ENCODE peak calls at places on chromosomes 7 and 10, in seven cellular contexts. One of them, this sample, is unnamed.

GRCh38 chr7:26624431-26624830 is 240.0 kb downstream of the SKAP2 start:
- DNase-seq in hepatic stellate cell: no peak
- DNase-seq in AG09319: no peak
- DNase-seq in activated CD8-positive, alpha-beta memory T cell treated with anti-CD3 and anti-CD28 coated beads for 48 hours: no peak
- DNase-seq in activated B cell treated with CpG ODN at 0.5 μM for 24 hours: no peak
- DNase-seq in AG08396: no peak
- DNase-seq in HEK293T: no peak
- DNase-seq in this sample: no peak

GRCh38 chr10:110746254-110746826 is 102.2 kb downstream of the RBM20 start:
- DNase-seq in hepatic stellate cell: peak
- DNase-seq in AG09319: peak
- DNase-seq in activated CD8-positive, alpha-beta memory T cell treated with anti-CD3 and anti-CD28 coated beads for 48 hours: no peak
- DNase-seq in activated B cell treated with CpG ODN at 0.5 μM for 24 hours: peak
- DNase-seq in AG08396: peak
- DNase-seq in HEK293T: peak
- DNase-seq in this sample: peak

GRCh38 chr7:131076032-131076431 is 251.6 kb upstream of the MKLN1 start:
- DNase-seq in hepatic stellate cell: peak
- DNase-seq in AG09319: no peak
- DNase-seq in activated CD8-positive, alpha-beta memory T cell treated with anti-CD3 and anti-CD28 coated beads for 48 hours: no peak
- DNase-seq in activated B cell treated with CpG ODN at 0.5 μM for 24 hours: no peak
- DNase-seq in AG08396: peak
- DNase-seq in HEK293T: no peak
- DNase-seq in this sample: no peak

GRCh38 chr10:80611481-80611880 is 73.8 kb downstream of the SH2D4B start:
- DNase-seq in hepatic stellate cell: no peak
- DNase-seq in AG09319: no peak
- DNase-seq in activated CD8-positive, alpha-beta memory T cell treated with anti-CD3 and anti-CD28 coated beads for 48 hours: no peak
- DNase-seq in activated B cell treated with CpG ODN at 0.5 μM for 24 hours: no peak
- DNase-seq in AG08396: no peak
- DNase-seq in HEK293T: no peak
- DNase-seq in this sample: no peak

GRCh38 chr7:128777156-128778123 is 1.8 kb upstream of the OPN1SW start:
- DNase-seq in hepatic stellate cell: no peak
- DNase-seq in AG09319: no peak
- DNase-seq in activated CD8-positive, alpha-beta memory T cell treated with anti-CD3 and anti-CD28 coated beads for 48 hours: no peak
- DNase-seq in activated B cell treated with CpG ODN at 0.5 μM for 24 hours: no peak
- DNase-seq in AG08396: no peak
- DNase-seq in HEK293T: no peak
- DNase-seq in this sample: no peak

GRCh38 chr7:69599879-69600764 is 1.8 kb downstream of the AUTS2 start:
- DNase-seq in hepatic stellate cell: no peak
- DNase-seq in AG09319: no peak
- DNase-seq in activated CD8-positive, alpha-beta memory T cell treated with anti-CD3 and anti-CD28 coated beads for 48 hours: no peak
- DNase-seq in activated B cell treated with CpG ODN at 0.5 μM for 24 hours: peak
- DNase-seq in AG08396: peak
- DNase-seq in HEK293T: no peak
- DNase-seq in this sample: no peak

GRCh38 chr7:105838273-105839141 is 37.9 kb downstream of the ATXN7L1 start:
- DNase-seq in hepatic stellate cell: peak
- DNase-seq in AG09319: no peak
- DNase-seq in activated CD8-positive, alpha-beta memory T cell treated with anti-CD3 and anti-CD28 coated beads for 48 hours: no peak
- DNase-seq in activated B cell treated with CpG ODN at 0.5 μM for 24 hours: no peak
- DNase-seq in AG08396: peak
- DNase-seq in HEK293T: no peak
- DNase-seq in this sample: no peak

GRCh38 chr7:43906327-43907010 is at the start of gene URGCP:
- DNase-seq in hepatic stellate cell: peak
- DNase-seq in AG09319: no peak
- DNase-seq in activated CD8-positive, alpha-beta memory T cell treated with anti-CD3 and anti-CD28 coated beads for 48 hours: peak
- DNase-seq in activated B cell treated with CpG ODN at 0.5 μM for 24 hours: peak
- DNase-seq in AG08396: peak
- DNase-seq in HEK293T: peak
- DNase-seq in this sample: no peak

GRCh38 chr7:40808409-40808942 is 673.7 kb downstream of the SUGCT start:
- DNase-seq in hepatic stellate cell: peak
- DNase-seq in AG09319: peak
- DNase-seq in activated CD8-positive, alpha-beta memory T cell treated with anti-CD3 and anti-CD28 coated beads for 48 hours: no peak
- DNase-seq in activated B cell treated with CpG ODN at 0.5 μM for 24 hours: no peak
- DNase-seq in AG08396: peak
- DNase-seq in HEK293T: no peak
- DNase-seq in this sample: no peak

GRCh38 chr7:128210590-128211570 is 30.2 kb upstream of the LEP start:
- DNase-seq in hepatic stellate cell: no peak
- DNase-seq in AG09319: no peak
- DNase-seq in activated CD8-positive, alpha-beta memory T cell treated with anti-CD3 and anti-CD28 coated beads for 48 hours: no peak
- DNase-seq in activated B cell treated with CpG ODN at 0.5 μM for 24 hours: no peak
- DNase-seq in AG08396: no peak
- DNase-seq in HEK293T: no peak
- DNase-seq in this sample: no peak

GRCh38 chr10:73439055-73439454 is 5.7 kb upstream of the MSS51 start:
- DNase-seq in hepatic stellate cell: peak
- DNase-seq in AG09319: no peak
- DNase-seq in activated CD8-positive, alpha-beta memory T cell treated with anti-CD3 and anti-CD28 coated beads for 48 hours: no peak
- DNase-seq in activated B cell treated with CpG ODN at 0.5 μM for 24 hours: no peak
- DNase-seq in AG08396: peak
- DNase-seq in HEK293T: no peak
- DNase-seq in this sample: no peak

GRCh38 chr10:21733710-21734109 is 199.7 kb downstream of the MLLT10 start:
- DNase-seq in hepatic stellate cell: no peak
- DNase-seq in AG09319: no peak
- DNase-seq in activated CD8-positive, alpha-beta memory T cell treated with anti-CD3 and anti-CD28 coated beads for 48 hours: no peak
- DNase-seq in activated B cell treated with CpG ODN at 0.5 μM for 24 hours: no peak
- DNase-seq in AG08396: no peak
- DNase-seq in HEK293T: no peak
- DNase-seq in this sample: no peak

GRCh38 chr10:83991986-83992753 is 147.1 kb upstream of the GHITM start:
- DNase-seq in hepatic stellate cell: peak
- DNase-seq in AG09319: no peak
- DNase-seq in activated CD8-positive, alpha-beta memory T cell treated with anti-CD3 and anti-CD28 coated beads for 48 hours: no peak
- DNase-seq in activated B cell treated with CpG ODN at 0.5 μM for 24 hours: no peak
- DNase-seq in AG08396: no peak
- DNase-seq in HEK293T: peak
- DNase-seq in this sample: no peak

This sample was measured in SK-N-MC.